ENCODE peak calls at places on chromosomes 3 and 15, in ten cellular contexts. A, Y, P, Q, U, V, L, D, T and B are unnamed samples.

GRCh38 chr3:57556459-57557087 is 499 bp downstream of the PDE12 start:
- DNase-seq in D (peak; percentile 2), T (no peak), L (no peak), A (peak; percentile 39), V (no peak), Q (no peak), P (no peak), U (no peak), Y (peak; percentile 60), B (peak; percentile 41)

GRCh38 chr15:48795901-48796300 is 15.0 kb downstream of the CEP152 start:
- DNase-seq in T (no peak), Q (no peak), Y (no peak), L (no peak), D (no peak), U (no peak), P (no peak), V (no peak), A (no peak), B (no peak)

GRCh38 chr3:38226273-38226672 is 39.3 kb upstream of the SLC22A13 start:
- DNase-seq in Q (peak; percentile 51), Y (no peak), V (no peak), L (no peak), T (no peak), U (no peak), A (no peak), D (no peak), P (no peak), B (no peak)

GRCh38 chr3:184715943-184716651 is 4.2 kb upstream of the MAGEF1 start:
- DNase-seq in D (no peak), L (no peak), T (no peak), A (no peak), Q (no peak), V (no peak), Y (no peak), P (no peak), U (no peak), B (no peak)

GRCh38 chr3:128316456-128316855 is 150.2 kb downstream of the DNAJB8 start:
- DNase-seq in A (no peak), V (no peak), T (no peak), P (no peak), U (no peak), Y (no peak), D (peak; percentile 33), L (peak; percentile 10), Q (no peak), B (no peak)

GRCh38 chr3:110629917-110630316 is 441.7 kb upstream of the NECTIN3 start:
- DNase-seq in P (no peak), V (no peak), A (no peak), L (no peak), Y (no peak), Q (no peak), D (no peak), T (no peak), U (no peak), B (no peak)

GRCh38 chr3:113695426-113695817 is 1.0 kb downstream of the USF3 start:
- DNase-seq in Y (peak; percentile 24), A (no peak), L (no peak), T (no peak), P (no peak), D (no peak), Q (no peak), V (no peak), U (peak; percentile 10), B (no peak)

GRCh38 chr3:13275376-13276005 is 144.6 kb downstream of the NUP210 start:
- DNase-seq in V (no peak), D (no peak), Q (no peak), T (no peak), A (no peak), U (no peak), P (no peak), L (no peak), Y (no peak), B (no peak)

GRCh38 chr3:17555525-17555924 is 186.9 kb downstream of the TBC1D5 start:
- DNase-seq in L (no peak), A (no peak), D (no peak), U (no peak), Q (no peak), P (no peak), Y (no peak), V (no peak), T (no peak), B (no peak)

GRCh38 chr3:178203152-178203551 is 333.1 kb upstream of the KCNMB2 start:
- DNase-seq in Q (no peak), Y (no peak), A (no peak), T (peak; percentile 49), V (peak; percentile 87), L (no peak), D (peak; percentile 59), P (no peak), U (no peak), B (no peak)

GRCh38 chr3:10365316-10365715 is 44.4 kb upstream of the SEC13 start:
- DNase-seq in Y (no peak), L (no peak), D (no peak), U (no peak), P (no peak), A (no peak), T (no peak), V (no peak), Q (no peak), B (no peak)

GRCh38 chr3:173529062-173529711 is 131.6 kb downstream of the NLGN1 start:
- DNase-seq in L (no peak), V (no peak), T (no peak), A (peak; percentile 34), Y (peak; percentile 26), P (no peak), D (peak; percentile 37), U (peak; percentile 57), Q (peak; percentile 38), B (no peak)

GRCh38 chr15:25095179-25095578 is 140.4 kb downstream of the SNRPN start:
- DNase-seq in V (no peak), U (no peak), Y (no peak), D (no peak), A (no peak), T (no peak), Q (no peak), L (no peak), P (no peak), B (no peak)

GRCh38 chr3:196219194-196219969 is 3.0 kb downstream of the SLC51A start:
- DNase-seq in P (no peak), Y (peak; percentile 59), Q (peak; percentile 90), U (peak; percentile 80), V (no peak), A (no peak), T (peak; percentile 71), D (peak; percentile 84), L (peak; percentile 76), B (no peak)

GRCh38 chr3:124686028-124686670 is 44.1 kb upstream of the UMPS start:
- DNase-seq in T (no peak), D (no peak), U (no peak), Q (peak; percentile 76), L (no peak), A (no peak), P (no peak), Y (no peak), V (no peak), B (no peak)
- TF ChIP-seq CTCF in T (no peak), D (no peak), U (no peak), Q (no peak), L (no peak), A (no peak), P (no peak), Y (no peak), V (no peak), B (no peak)

GRCh38 chr3:141913150-141913811 is 36.8 kb downstream of the ATP1B3 start:
- DNase-seq in L (no peak), U (peak; percentile 71), D (peak; percentile 78), V (no peak), Q (peak; percentile 42), Y (peak; percentile 72), T (peak; percentile 29), P (no peak), A (no peak), B (peak; percentile 30)
- TF ChIP-seq CTCF in L (no peak), U (peak; percentile 61), D (peak; percentile 81), V (peak; percentile 72), Q (peak; percentile 68), Y (peak; percentile 87), T (peak; percentile 68), P (peak; percentile 77), A (peak; percentile 59), B (peak; percentile 48)

DNA sequence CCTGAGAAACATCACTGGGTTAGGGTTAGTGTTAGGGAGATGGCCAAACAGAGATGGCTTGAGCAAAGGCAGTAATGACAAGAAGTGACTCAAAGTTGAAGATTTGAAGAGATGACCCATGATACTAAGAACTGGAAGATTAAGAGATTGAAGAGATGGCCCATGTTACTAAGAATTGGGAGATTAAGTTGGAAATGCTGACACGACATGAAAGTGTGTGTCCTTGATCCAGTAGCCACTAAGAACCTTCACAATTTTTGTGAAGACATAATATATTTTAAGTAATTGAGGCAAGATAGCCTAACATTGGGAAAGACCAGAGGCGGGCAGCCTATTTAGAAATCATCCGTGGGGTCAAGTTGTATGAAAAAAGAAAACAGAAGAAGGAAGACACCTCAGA is 239.4 kb downstream of the ADAMTSL3 start:
- DNase-seq in A (no peak), Y (no peak), T (no peak), Q (no peak), P (no peak), U (no peak), D (no peak), L (no peak), V (no peak), B (no peak)
- TF ChIP-seq CTCF in A (no peak), Y (no peak), T (no peak), Q (no peak), P (no peak), U (no peak), D (no peak), L (no peak), V (no peak), B (no peak)

GRCh38 chr3:42526616-42527367 is 24.3 kb downstream of the VIPR1 start:
- DNase-seq in A (no peak), D (no peak), Q (no peak), P (no peak), Y (no peak), U (no peak), L (no peak), V (no peak), T (no peak), B (no peak)
- TF ChIP-seq CTCF in A (no peak), D (no peak), Q (no peak), P (peak; percentile 17), Y (no peak), U (peak; percentile 25), L (no peak), V (no peak), T (no peak), B (no peak)

GRCh38 chr3:72697717-72698116 is 150.5 kb downstream of the SHQ1 start:
- DNase-seq in L (no peak), A (no peak), Q (no peak), V (no peak), Y (no peak), P (no peak), D (no peak), T (no peak), U (no peak), B (no peak)
- TF ChIP-seq CTCF in L (no peak), A (no peak), Q (no peak), V (no peak), Y (no peak), P (no peak), D (no peak), T (no peak), U (no peak), B (no peak)

GRCh38 chr15:63122002-63122893 is 587 bp downstream of the LACTB start:
- DNase-seq in D (peak; percentile 64), L (peak; percentile 93), P (peak; percentile 74), T (peak; percentile 25), A (peak; percentile 95), U (peak; percentile 89), V (no peak), Q (peak; percentile 87), Y (peak; percentile 64), B (peak; percentile 65)
- TF ChIP-seq CTCF in D (no peak), L (no peak), P (peak; percentile 56), T (peak; percentile 27), A (no peak), U (peak; percentile 13), V (peak; percentile 40), Q (peak; percentile 27), Y (peak; percentile 21), B (peak; percentile 60)